ENCODE peak calls at places on chromosomes 1 and 21, in four cellular contexts. V is uterus, I is Panc1, H is cardiac muscle cell. P is an unnamed sample.

GRCh38 chr1:24724345-24725208 is 20.7 kb upstream of the CLIC4 start:
- DNase-seq in I (no peak), V (no peak), H (peak; percentile 42), P (no peak)

GRCh38 chr1:62905309-62905708 is 121.4 kb downstream of the ATG4C start:
- DNase-seq in I (no peak), H (no peak), V (no peak), P (no peak)

GRCh38 chr1:32791881-32792280 is 25.3 kb downstream of the YARS1 start:
- DNase-seq in V (no peak), I (no peak), H (no peak), P (no peak)

GRCh38 chr21:43343095-43343991 is 83.6 kb downstream of the SIK1 start:
- DNase-seq in H (no peak), V (no peak), I (no peak), P (no peak)

GRCh38 chr1:109901106-109901505 is 9.5 kb upstream of the CSF1 start:
- DNase-seq in I (no peak), V (no peak), H (no peak), P (no peak)

GRCh38 chr1:56686171-56686570 is 41.1 kb downstream of the PRKAA2 start:
- DNase-seq in I (no peak), H (no peak), V (no peak), P (peak; percentile 15)

GRCh38 chr1:24929091-24929875 is 793 bp downstream of the RUNX3 start:
- DNase-seq in V (no peak), I (no peak), H (peak; percentile 42), P (no peak)

GRCh38 chr1:6585081-6585722 is 5.4 kb downstream of the ZBTB48 start:
- DNase-seq in I (no peak), V (no peak), H (no peak), P (no peak)

GRCh38 chr1:117967472-117967871 is 37.9 kb downstream of the WDR3 start:
- DNase-seq in H (no peak), V (no peak), I (no peak), P (peak; percentile 15)
- TF ChIP-seq CTCF in H (peak; percentile 42), V (no peak), I (peak; percentile 28), P (peak; percentile 46)

GRCh38 chr1:235650341-235651169 is 971 bp upstream of the GNG4 start:
- DNase-seq in H (peak; percentile 49), V (no peak), I (no peak), P (no peak)
- H3K4me3 ChIP-seq in H (peak overlapping the region; percentile 43), V (peak overlapping the region; percentile 52), I (no peak overlapping the region), P (peak overlapping the region; percentile 44)

GRCh38 chr1:38015978-38016640 is 3.6 kb downstream of the UTP11 start:
- DNase-seq in H (no peak), V (no peak), I (no peak), P (no peak)

GRCh38 chr1:38014724-38015424 is 2.3 kb downstream of the UTP11 start:
- DNase-seq in V (no peak), H (no peak), I (no peak), P (no peak)

GRCh38 chr1:38013027-38013588 is 574 bp downstream of the UTP11 start:
- DNase-seq in I (no peak), V (no peak), H (no peak), P (no peak)

GRCh38 chr1:38009841-38010180 is 2.7 kb upstream of the UTP11 start:
- DNase-seq in I (no peak), V (no peak), H (no peak), P (no peak)

DNA sequence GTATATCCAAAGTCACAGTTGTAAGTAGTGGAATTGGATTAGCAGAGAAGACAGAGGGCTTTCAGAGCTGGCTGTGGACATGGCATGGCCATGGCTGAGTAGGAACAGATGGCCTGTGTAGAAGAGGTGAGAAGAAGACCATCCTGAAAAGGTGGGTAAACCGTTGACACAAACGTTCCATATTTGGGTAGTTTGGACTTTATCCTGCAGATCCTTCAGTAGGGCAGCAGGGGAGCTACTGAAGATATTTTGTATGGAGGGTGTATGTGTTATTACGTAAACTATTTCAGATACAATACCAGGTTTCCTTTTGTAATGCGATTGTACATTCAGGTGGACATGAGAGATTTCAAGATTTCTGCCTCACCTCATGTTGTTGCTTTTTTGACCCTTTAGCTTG is 1.6 kb downstream of the UTP11 start:
- DNase-seq in H (no peak), V (no peak), I (no peak), P (no peak)
- H3K27ac ChIP-seq in H (no peak overlapping the region), V (no peak overlapping the region), I (peak overlapping the region; percentile 23), P (no peak overlapping the region)

DNA sequence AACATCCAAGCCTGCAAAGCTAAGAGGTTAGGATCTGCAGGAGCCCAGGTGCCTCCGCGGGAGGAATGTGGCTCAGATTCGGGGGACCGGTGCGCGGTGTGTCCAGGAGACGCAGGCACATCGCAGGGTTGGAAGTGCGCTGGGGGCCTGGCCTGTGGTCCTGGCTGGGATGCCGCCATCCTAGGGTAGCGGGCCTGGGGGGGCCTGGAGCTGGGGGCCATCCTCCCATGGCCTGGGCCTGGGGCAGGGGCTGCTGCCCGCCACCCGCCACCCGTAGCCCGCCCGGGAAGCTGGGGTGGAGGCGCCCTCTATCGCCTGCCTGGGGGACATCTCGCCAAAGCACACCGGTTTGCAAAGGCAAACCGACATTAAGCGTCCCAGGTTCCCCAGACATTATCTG is 170.6 kb upstream of the ARHGEF16 start:
- DNase-seq in I (no peak), V (peak; percentile 37), H (peak; percentile 63), P (no peak)
- TF ChIP-seq CTCF in I (peak; percentile 94), V (peak; percentile 44), H (peak; percentile 69), P (peak; percentile 46)

GRCh38 chr1:183198463-183198862 is 12.4 kb downstream of the LAMC2 start:
- DNase-seq in V (peak; percentile 81), H (no peak), I (no peak), P (peak; percentile 78)

GRCh38 chr1:183197762-183198161 is 11.7 kb downstream of the LAMC2 start:
- DNase-seq in I (no peak), V (no peak), H (no peak), P (no peak)

GRCh38 chr1:183194527-183195145 is 8.6 kb downstream of the LAMC2 start:
- DNase-seq in I (no peak), H (no peak), V (no peak), P (no peak)

GRCh38 chr1:183191833-183192232 is 5.8 kb downstream of the LAMC2 start:
- DNase-seq in V (no peak), I (no peak), H (no peak), P (peak; percentile 68)

DNA sequence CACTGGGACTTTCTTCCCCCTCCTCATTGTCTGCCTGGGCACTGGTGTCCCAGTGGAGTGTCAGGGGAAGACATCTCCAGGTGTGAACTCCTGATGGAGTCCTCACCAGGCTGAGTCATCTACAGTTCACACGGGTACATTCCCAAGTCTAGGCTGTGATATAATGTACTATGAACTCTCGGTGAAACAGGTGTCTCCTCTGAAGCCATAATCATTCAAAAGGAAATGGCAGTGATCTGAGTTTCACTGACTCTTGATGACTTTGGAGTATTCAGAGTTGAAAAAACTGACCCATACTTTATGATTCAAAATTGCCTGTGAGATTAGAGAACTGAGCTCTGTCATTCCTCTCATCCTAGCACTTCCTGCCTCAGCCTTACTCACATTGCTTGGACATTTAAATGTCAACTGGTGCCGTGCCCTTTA is 9.1 kb downstream of the LAMC2 start:
- DNase-seq in I (no peak), H (no peak), V (no peak), P (no peak)
- H3K4me3 ChIP-seq in I (no peak overlapping the region), H (no peak overlapping the region), V (no peak overlapping the region), P (no peak overlapping the region)

GRCh38 chr1:19081218-19081893 is 124.9 kb upstream of the IFFO2 start:
- DNase-seq in I (no peak), H (no peak), V (no peak), P (no peak)
- H3K27ac ChIP-seq in I (no peak overlapping the region), H (no peak overlapping the region), V (peak overlapping the region; percentile 55), P (peak overlapping the region; percentile 31)

GRCh38 chr1:243474384-243474851 is 218.6 kb downstream of the SDCCAG8 start:
- DNase-seq in V (no peak), I (no peak), H (no peak), P (no peak)

GRCh38 chr1:243474906-243475305 is 219.1 kb downstream of the SDCCAG8 start:
- DNase-seq in V (no peak), I (no peak), H (no peak), P (no peak)

GRCh38 chr1:243477676-243478075 is 221.8 kb downstream of the SDCCAG8 start:
- DNase-seq in H (no peak), V (no peak), I (no peak), P (no peak)

GRCh38 chr1:243473281-243474210 is 217.7 kb downstream of the SDCCAG8 start:
- DNase-seq in I (no peak), V (no peak), H (no peak), P (no peak)

DNA sequence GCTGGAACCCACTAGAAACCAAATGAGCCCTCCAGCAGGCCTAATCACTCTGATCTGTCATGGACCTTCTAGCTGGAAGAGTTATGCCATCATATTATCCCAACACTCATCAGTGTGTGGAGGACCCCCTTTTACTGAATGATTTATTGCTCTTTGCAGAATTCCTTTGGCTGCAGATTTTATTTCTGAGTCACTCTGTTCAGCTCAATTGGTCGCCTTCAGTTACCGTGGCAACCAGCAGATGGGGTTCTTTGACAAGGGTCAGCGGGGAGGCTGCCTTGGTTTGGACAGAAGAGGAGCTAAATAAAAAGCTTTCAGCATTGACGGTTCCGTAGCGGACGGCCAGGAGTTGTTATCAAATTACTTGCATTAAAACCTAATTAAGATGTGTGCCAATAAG is 220.1 kb downstream of the SDCCAG8 start:
- DNase-seq in H (peak; percentile 28), V (no peak), I (no peak), P (no peak)
- TF ChIP-seq CTCF in H (peak; percentile 15), V (no peak), I (no peak), P (peak; percentile 44)

GRCh38 chr1:118877668-118878067 is 110.5 kb downstream of the TBX15 start:
- DNase-seq in H (no peak), V (no peak), I (no peak), P (no peak)
- H3K4me3 ChIP-seq in H (no peak overlapping the region), V (no peak overlapping the region), I (no peak overlapping the region), P (no peak overlapping the region)

GRCh38 chr1:221396526-221396925 is 345.4 kb downstream of the DUSP10 start:
- DNase-seq in I (no peak), V (no peak), H (no peak), P (no peak)

GRCh38 chr1:221392453-221392852 is 349.4 kb downstream of the DUSP10 start:
- DNase-seq in I (no peak), H (no peak), V (no peak), P (peak; percentile 58)

GRCh38 chr1:221397141-221397540 is 344.7 kb downstream of the DUSP10 start:
- DNase-seq in H (no peak), I (no peak), V (no peak), P (no peak)

GRCh38 chr1:221397606-221398005 is 344.3 kb downstream of the DUSP10 start:
- DNase-seq in H (no peak), V (no peak), I (no peak), P (no peak)

DNA sequence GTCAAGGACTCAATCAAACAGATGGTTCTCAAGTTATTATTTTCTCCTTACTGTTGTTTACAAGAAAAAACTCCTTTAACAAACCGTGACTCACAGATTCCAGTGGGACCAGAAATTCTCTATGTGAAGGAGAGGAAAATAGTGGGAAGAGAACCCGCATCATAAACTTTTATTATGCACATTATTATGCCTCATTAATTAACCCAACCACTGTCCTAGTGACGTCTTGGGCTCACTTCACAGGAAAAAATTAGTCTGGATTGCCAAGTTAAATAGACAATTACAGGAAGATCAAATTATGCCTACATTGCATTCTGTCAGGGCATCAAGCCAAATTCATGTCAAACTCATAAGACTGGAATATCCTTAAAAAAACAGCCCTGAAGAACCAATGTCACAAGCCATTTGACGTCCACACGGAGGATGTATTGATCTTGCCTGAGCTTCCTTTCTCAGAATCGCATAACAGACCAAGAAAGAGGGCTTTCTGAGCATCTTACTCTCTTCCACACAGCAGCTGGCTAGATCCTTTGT is 347.8 kb downstream of the DUSP10 start:
- DNase-seq in I (no peak), H (no peak), V (no peak), P (peak; percentile 43)
- H3K27ac ChIP-seq in I (no peak overlapping the region), H (no peak overlapping the region), V (no peak overlapping the region), P (no peak overlapping the region)

GRCh38 chr1:41417335-41417682 is 56.1 kb downstream of the FOXO6 start:
- DNase-seq in I (no peak), H (no peak), V (no peak), P (no peak)
- TF ChIP-seq CTCF in I (peak; percentile 33), H (no peak), V (no peak), P (no peak)

P was measured in AG04450.